ENCODE peak calls at places on chromosomes 2 and 18, in nine cellular contexts. B is glutamatergic neuron; G is activated CD4-positive, alpha-beta T cell treated with anti-CD3 and anti-CD28 coated beads, Interleukin-2, amount 10 ng/mL, durations not matched to agents 7 days and 5 days; N is left lung; W is CD4-positive, alpha-beta T cell; T is NCI-H774; F is GM23248; E is T47D; C is spleen. I is an unnamed sample.
A peak's percentile ranks its signal among the peaks of the same experiment; 100 is the strongest.

GRCh38 chr2:171723724-171724683 is 36.7 kb downstream of the DYNC1I2 start:
- DNase-seq in B (peak; percentile 63), W (no peak), F (no peak), C (no peak), N (no peak), G (no peak), E (no peak), T (peak; percentile 82), I (peak; percentile 74)

GRCh38 chr2:55364189-55365055 is 55.2 kb downstream of the CCDC88A start:
- DNase-seq in E (peak; percentile 4), T (no peak), B (no peak), F (peak; percentile 90), W (no peak), N (no peak), C (no peak), G (no peak), I (peak; percentile 91)

GRCh38 chr18:4016391-4017049 is 438.6 kb downstream of the DLGAP1 start:
- DNase-seq in W (no peak), C (no peak), E (no peak), N (no peak), G (no peak), B (no peak), F (peak; percentile 37), T (no peak), I (no peak)

GRCh38 chr18:25445430-25445829 is 93.5 kb upstream of the ZNF521 start:
- DNase-seq in N (no peak), T (no peak), E (no peak), W (no peak), F (no peak), C (no peak), B (no peak), G (no peak), I (no peak)

GRCh38 chr2:33535409-33535808 is 59.0 kb downstream of the RASGRP3 start:
- DNase-seq in G (no peak), F (no peak), T (no peak), E (no peak), B (peak; percentile 36), N (no peak), C (no peak), W (no peak), I (peak; percentile 37)

GRCh38 chr2:119402645-119403560 is 28.8 kb upstream of the TMEM37 start:
- DNase-seq in B (no peak), E (no peak), N (peak; percentile 63), G (no peak), W (no peak), T (no peak), F (no peak), C (no peak), I (no peak)

GRCh38 chr2:60957643-60958042 is 59.9 kb upstream of the PEX13 start:
- DNase-seq in N (no peak), C (no peak), T (no peak), E (no peak), B (no peak), W (no peak), G (no peak), F (no peak), I (no peak)

GRCh38 chr2:182672471-182673165 is 43.4 kb upstream of the DNAJC10 start:
- DNase-seq in E (no peak), F (peak; percentile 69), C (no peak), N (no peak), B (no peak), G (no peak), T (peak; percentile 33), W (no peak), I (peak; percentile 39)

GRCh38 chr2:201880620-201881381 is 74.5 kb downstream of the CDK15 start:
- DNase-seq in E (no peak), B (no peak), F (peak; percentile 84), W (no peak), T (no peak), N (no peak), G (no peak), C (no peak), I (peak; percentile 83)

GRCh38 chr2:44628297-44628696 is 266.6 kb downstream of the CAMKMT start:
- DNase-seq in N (no peak), E (no peak), G (no peak), B (no peak), T (no peak), F (no peak), C (no peak), W (no peak), I (no peak)

GRCh38 chr18:8106603-8107002 is 502.6 kb upstream of the RAB12 start:
- DNase-seq in G (no peak), T (no peak), F (no peak), C (no peak), N (no peak), E (no peak), W (no peak), B (no peak), I (no peak)

GRCh38 chr2:71277536-71278103 is 50.7 kb upstream of the PAIP2B start:
- DNase-seq in C (peak; percentile 78), B (peak; percentile 81), F (peak; percentile 55), T (no peak), W (peak; percentile 2), G (peak; percentile 15), N (no peak), E (peak; percentile 16), I (peak; percentile 72)

GRCh38 chr2:20553580-20553979 is 97.3 kb downstream of the HS1BP3 start:
- DNase-seq in G (no peak), E (no peak), W (no peak), F (no peak), T (no peak), C (no peak), B (no peak), N (no peak), I (no peak)

GRCh38 chr2:36486546-36487044 is 111.4 kb downstream of the FEZ2 start:
- DNase-seq in C (no peak), E (peak; percentile 3), G (no peak), F (peak; percentile 80), T (no peak), N (no peak), W (no peak), B (no peak), I (peak; percentile 69)

GRCh38 chr18:46497129-46497528 is 159.9 kb downstream of the LOXHD1 start:
- DNase-seq in W (peak; percentile 9), F (peak; percentile 46), G (peak; percentile 62), E (peak; percentile 23), N (no peak), T (no peak), C (no peak), B (no peak), I (peak; percentile 29)

GRCh38 chr2:172253190-172254052 is 150.7 kb upstream of the DLX2 start:
- DNase-seq in F (peak; percentile 98), T (peak; percentile 50), E (no peak), C (no peak), W (peak; percentile 37), B (no peak), G (peak; percentile 56), N (peak; percentile 46), I (peak; percentile 100)

GRCh38 chr2:83742117-83742782 is 716.8 kb downstream of the SUCLG1 start:
- DNase-seq in N (no peak), G (no peak), B (no peak), C (no peak), F (peak; percentile 19), E (no peak), W (no peak), T (no peak), I (no peak)

GRCh38 chr2:232633413-232634318 is at the start of gene EFHD1:
- DNase-seq in W (peak; percentile 33), C (peak; percentile 88), F (peak; percentile 50), N (peak; percentile 80), T (peak; percentile 42), G (peak; percentile 48), E (peak; percentile 65), B (peak; percentile 84), I (peak; percentile 70)

GRCh38 chr2:46487667-46488333 is 8.4 kb downstream of the TMEM247 start:
- DNase-seq in C (no peak), F (peak; percentile 88), N (peak; percentile 80), W (no peak), E (no peak), T (no peak), B (no peak), G (no peak), I (peak; percentile 81)

GRCh38 chr2:120470041-120470716 is 124.2 kb downstream of the INHBB start:
- DNase-seq in G (no peak), F (peak; percentile 99), N (peak; percentile 83), E (peak; percentile 42), C (peak; percentile 77), B (peak; percentile 14), W (no peak), T (peak; percentile 62), I (peak; percentile 94)

GRCh38 chr2:179990676-179991317 is 16.3 kb downstream of the CWC22 start:
- DNase-seq in B (no peak), G (no peak), T (no peak), N (no peak), W (no peak), E (no peak), F (no peak), C (no peak), I (no peak)

GRCh38 chr2:202541137-202541536 is 93.6 kb upstream of the FAM117B start:
- DNase-seq in E (no peak), F (no peak), T (no peak), G (no peak), W (no peak), B (no peak), C (no peak), N (no peak), I (no peak)

GRCh38 chr2:237536083-237536415 is 30.3 kb upstream of the PRLH start:
- DNase-seq in F (no peak), E (no peak), C (peak; percentile 22), T (no peak), W (no peak), N (no peak), B (no peak), G (no peak), I (no peak)

GRCh38 chr18:567119-567518 is 13.1 kb upstream of the CETN1 start:
- DNase-seq in T (no peak), B (no peak), E (no peak), F (no peak), W (no peak), C (no peak), G (no peak), N (no peak), I (no peak)

GRCh38 chr2:234996467-234997270 is 44.9 kb downstream of the SH3BP4 start:
- DNase-seq in B (no peak), G (no peak), C (no peak), E (no peak), T (no peak), W (no peak), N (no peak), F (peak; percentile 48), I (peak; percentile 98)

GRCh38 chr2:26086779-26087178 is 52.9 kb downstream of the RAB10 start:
- DNase-seq in N (no peak), W (no peak), C (no peak), E (no peak), G (no peak), T (no peak), B (no peak), F (no peak), I (no peak)

GRCh38 chr18:9914584-9915290 is 921 bp downstream of the VAPA start:
- DNase-seq in G (peak; percentile 81), W (peak; percentile 70), E (no peak), B (peak; percentile 46), N (peak; percentile 79), F (peak; percentile 91), C (peak; percentile 95), T (peak; percentile 54), I (peak; percentile 76)

GRCh38 chr2:188773075-188773474 is 201.1 kb upstream of the COL3A1 start:
- DNase-seq in B (no peak), N (no peak), T (no peak), F (peak; percentile 38), C (no peak), W (no peak), G (no peak), E (no peak), I (no peak)

GRCh38 chr2:231530099-231531085 is at the start of gene NMUR1:
- DNase-seq in E (no peak), W (peak; percentile 61), B (peak; percentile 61), N (no peak), F (peak; percentile 63), G (peak; percentile 73), T (peak; percentile 37), C (peak; percentile 95), I (peak; percentile 32)

GRCh38 chr18:75137346-75137877 is 71.5 kb downstream of the PTGR3 start:
- DNase-seq in E (no peak), F (no peak), G (no peak), W (no peak), B (no peak), C (peak; percentile 58), N (no peak), T (no peak), I (no peak)

GRCh38 chr2:71876542-71877451 is 270.9 kb downstream of the CYP26B1 start:
- DNase-seq in C (no peak), W (no peak), G (no peak), B (no peak), E (no peak), N (no peak), F (peak; percentile 48), T (no peak), I (peak; percentile 49)

I was measured in RPMI7951.